ENCODE peak calls at places on chromosomes 11 and 22, in ten cellular contexts. One of them, this sample, is unnamed.

GRCh38 chr11:122681731-122682130 is 26.2 kb downstream of the UBASH3B start:
- DNase-seq in foreskin fibroblast: no peak
- DNase-seq in tibial artery: no peak
- DNase-seq in fibroblast of the aortic adventitia: no peak
- DNase-seq in activated CD8-positive, alpha-beta T cell treated with anti-CD3 and anti-CD28 coated beads for 36 hours: peak
- DNase-seq in GM06990: no peak
- DNase-seq in heart left ventricle: no peak
- DNase-seq in cardiac muscle cell: no peak
- DNase-seq in lower lobe of right lung: no peak
- DNase-seq in RWPE2: no peak
- DNase-seq in this sample: no peak

GRCh38 chr22:23514317-23515038 is 65.6 kb downstream of the IGLL1 start:
- DNase-seq in foreskin fibroblast: no peak
- DNase-seq in tibial artery: no peak
- DNase-seq in fibroblast of the aortic adventitia: no peak
- DNase-seq in activated CD8-positive, alpha-beta T cell treated with anti-CD3 and anti-CD28 coated beads for 36 hours: no peak
- DNase-seq in GM06990: no peak
- DNase-seq in heart left ventricle: no peak
- DNase-seq in cardiac muscle cell: no peak
- DNase-seq in lower lobe of right lung: no peak
- DNase-seq in RWPE2: no peak
- DNase-seq in this sample: no peak

GRCh38 chr22:23053051-23053707 is 17.1 kb upstream of the GNAZ start:
- DNase-seq in foreskin fibroblast: no peak
- DNase-seq in tibial artery: no peak
- DNase-seq in fibroblast of the aortic adventitia: no peak
- DNase-seq in activated CD8-positive, alpha-beta T cell treated with anti-CD3 and anti-CD28 coated beads for 36 hours: no peak
- DNase-seq in GM06990: no peak
- DNase-seq in heart left ventricle: no peak
- DNase-seq in cardiac muscle cell: no peak
- DNase-seq in lower lobe of right lung: no peak
- DNase-seq in RWPE2: no peak
- DNase-seq in this sample: no peak

GRCh38 chr11:119764108-119764874 is 35.3 kb upstream of the NECTIN1 start:
- DNase-seq in foreskin fibroblast: peak
- DNase-seq in tibial artery: peak
- DNase-seq in fibroblast of the aortic adventitia: peak
- DNase-seq in activated CD8-positive, alpha-beta T cell treated with anti-CD3 and anti-CD28 coated beads for 36 hours: no peak
- DNase-seq in GM06990: no peak
- DNase-seq in heart left ventricle: peak
- DNase-seq in cardiac muscle cell: peak
- DNase-seq in lower lobe of right lung: no peak
- DNase-seq in RWPE2: no peak
- DNase-seq in this sample: no peak

GRCh38 chr11:65871811-65872548 is 620 bp downstream of the EFEMP2 start:
- DNase-seq in foreskin fibroblast: no peak
- DNase-seq in tibial artery: no peak
- DNase-seq in fibroblast of the aortic adventitia: no peak
- DNase-seq in activated CD8-positive, alpha-beta T cell treated with anti-CD3 and anti-CD28 coated beads for 36 hours: no peak
- DNase-seq in GM06990: no peak
- DNase-seq in heart left ventricle: no peak
- DNase-seq in cardiac muscle cell: peak
- DNase-seq in lower lobe of right lung: peak
- DNase-seq in RWPE2: peak
- DNase-seq in this sample: peak

GRCh38 chr11:131633978-131634377 is 263.6 kb downstream of the NTM start:
- DNase-seq in foreskin fibroblast: no peak
- DNase-seq in tibial artery: no peak
- DNase-seq in fibroblast of the aortic adventitia: no peak
- DNase-seq in activated CD8-positive, alpha-beta T cell treated with anti-CD3 and anti-CD28 coated beads for 36 hours: no peak
- DNase-seq in GM06990: no peak
- DNase-seq in heart left ventricle: no peak
- DNase-seq in cardiac muscle cell: no peak
- DNase-seq in lower lobe of right lung: no peak
- DNase-seq in RWPE2: no peak
- DNase-seq in this sample: no peak

GRCh38 chr11:86802146-86802545 is 1.8 kb downstream of the PRSS23 start:
- DNase-seq in foreskin fibroblast: no peak
- DNase-seq in tibial artery: no peak
- DNase-seq in fibroblast of the aortic adventitia: peak
- DNase-seq in activated CD8-positive, alpha-beta T cell treated with anti-CD3 and anti-CD28 coated beads for 36 hours: no peak
- DNase-seq in GM06990: no peak
- DNase-seq in heart left ventricle: no peak
- DNase-seq in cardiac muscle cell: no peak
- DNase-seq in lower lobe of right lung: no peak
- DNase-seq in RWPE2: no peak
- DNase-seq in this sample: no peak

GRCh38 chr11:89667001-89667400 is 43.1 kb upstream of the TRIM77 start:
- DNase-seq in foreskin fibroblast: no peak
- DNase-seq in tibial artery: no peak
- DNase-seq in fibroblast of the aortic adventitia: no peak
- DNase-seq in activated CD8-positive, alpha-beta T cell treated with anti-CD3 and anti-CD28 coated beads for 36 hours: no peak
- DNase-seq in GM06990: no peak
- DNase-seq in heart left ventricle: no peak
- DNase-seq in cardiac muscle cell: no peak
- DNase-seq in lower lobe of right lung: no peak
- DNase-seq in RWPE2: no peak
- DNase-seq in this sample: no peak

GRCh38 chr11:134025086-134025437 is 43.8 kb upstream of the JAM3 start:
- DNase-seq in foreskin fibroblast: no peak
- DNase-seq in tibial artery: no peak
- DNase-seq in fibroblast of the aortic adventitia: no peak
- DNase-seq in activated CD8-positive, alpha-beta T cell treated with anti-CD3 and anti-CD28 coated beads for 36 hours: no peak
- DNase-seq in GM06990: no peak
- DNase-seq in heart left ventricle: peak
- DNase-seq in cardiac muscle cell: no peak
- DNase-seq in lower lobe of right lung: no peak
- DNase-seq in RWPE2: no peak
- DNase-seq in this sample: no peak

GRCh38 chr22:46905415-46905814 is 143.0 kb downstream of the TBC1D22A start:
- DNase-seq in foreskin fibroblast: no peak
- DNase-seq in tibial artery: no peak
- DNase-seq in fibroblast of the aortic adventitia: no peak
- DNase-seq in activated CD8-positive, alpha-beta T cell treated with anti-CD3 and anti-CD28 coated beads for 36 hours: no peak
- DNase-seq in GM06990: no peak
- DNase-seq in heart left ventricle: no peak
- DNase-seq in cardiac muscle cell: no peak
- DNase-seq in lower lobe of right lung: no peak
- DNase-seq in RWPE2: no peak
- DNase-seq in this sample: no peak

GRCh38 chr22:43401661-43402060 is 10.2 kb upstream of the MPPED1 start:
- DNase-seq in foreskin fibroblast: no peak
- DNase-seq in tibial artery: no peak
- DNase-seq in fibroblast of the aortic adventitia: no peak
- DNase-seq in activated CD8-positive, alpha-beta T cell treated with anti-CD3 and anti-CD28 coated beads for 36 hours: no peak
- DNase-seq in GM06990: no peak
- DNase-seq in heart left ventricle: no peak
- DNase-seq in cardiac muscle cell: no peak
- DNase-seq in lower lobe of right lung: peak
- DNase-seq in RWPE2: no peak
- DNase-seq in this sample: no peak

GRCh38 chr22:37953062-37953436 is 352 bp downstream of the C22orf23 start:
- DNase-seq in foreskin fibroblast: no peak
- DNase-seq in tibial artery: no peak
- DNase-seq in fibroblast of the aortic adventitia: no peak
- DNase-seq in activated CD8-positive, alpha-beta T cell treated with anti-CD3 and anti-CD28 coated beads for 36 hours: no peak
- DNase-seq in GM06990: no peak
- DNase-seq in heart left ventricle: no peak
- DNase-seq in cardiac muscle cell: no peak
- DNase-seq in lower lobe of right lung: no peak
- DNase-seq in RWPE2: no peak
- DNase-seq in this sample: no peak
- TF ChIP-seq CTCF in foreskin fibroblast: no peak
- TF ChIP-seq CTCF in tibial artery: no peak
- TF ChIP-seq CTCF in fibroblast of the aortic adventitia: no peak
- TF ChIP-seq CTCF in activated CD8-positive, alpha-beta T cell treated with anti-CD3 and anti-CD28 coated beads for 36 hours: no peak
- TF ChIP-seq CTCF in GM06990: no peak
- TF ChIP-seq CTCF in heart left ventricle: no peak
- TF ChIP-seq CTCF in cardiac muscle cell: no peak
- TF ChIP-seq CTCF in lower lobe of right lung: no peak
- TF ChIP-seq CTCF in RWPE2: no peak
- TF ChIP-seq CTCF in this sample: no peak

GRCh38 chr11:37858398-37858797 is 1260.4 kb upstream of the RAG2 start:
- DNase-seq in foreskin fibroblast: no peak
- DNase-seq in tibial artery: no peak
- DNase-seq in fibroblast of the aortic adventitia: no peak
- DNase-seq in activated CD8-positive, alpha-beta T cell treated with anti-CD3 and anti-CD28 coated beads for 36 hours: no peak
- DNase-seq in GM06990: no peak
- DNase-seq in heart left ventricle: no peak
- DNase-seq in cardiac muscle cell: peak
- DNase-seq in lower lobe of right lung: no peak
- DNase-seq in RWPE2: no peak
- DNase-seq in this sample: no peak
- TF ChIP-seq CTCF in foreskin fibroblast: no peak
- TF ChIP-seq CTCF in tibial artery: no peak
- TF ChIP-seq CTCF in fibroblast of the aortic adventitia: no peak
- TF ChIP-seq CTCF in activated CD8-positive, alpha-beta T cell treated with anti-CD3 and anti-CD28 coated beads for 36 hours: no peak
- TF ChIP-seq CTCF in GM06990: no peak
- TF ChIP-seq CTCF in heart left ventricle: no peak
- TF ChIP-seq CTCF in cardiac muscle cell: peak
- TF ChIP-seq CTCF in lower lobe of right lung: no peak
- TF ChIP-seq CTCF in RWPE2: peak
- TF ChIP-seq CTCF in this sample: peak

GRCh38 chr11:68045900-68046299 is 7.1 kb downstream of the TCIRG1 start:
- DNase-seq in foreskin fibroblast: no peak
- DNase-seq in tibial artery: no peak
- DNase-seq in fibroblast of the aortic adventitia: no peak
- DNase-seq in activated CD8-positive, alpha-beta T cell treated with anti-CD3 and anti-CD28 coated beads for 36 hours: no peak
- DNase-seq in GM06990: no peak
- DNase-seq in heart left ventricle: no peak
- DNase-seq in cardiac muscle cell: no peak
- DNase-seq in lower lobe of right lung: no peak
- DNase-seq in RWPE2: no peak
- DNase-seq in this sample: no peak

GRCh38 chr11:68044898-68045351 is 6.1 kb downstream of the TCIRG1 start:
- DNase-seq in foreskin fibroblast: no peak
- DNase-seq in tibial artery: no peak
- DNase-seq in fibroblast of the aortic adventitia: no peak
- DNase-seq in activated CD8-positive, alpha-beta T cell treated with anti-CD3 and anti-CD28 coated beads for 36 hours: no peak
- DNase-seq in GM06990: no peak
- DNase-seq in heart left ventricle: no peak
- DNase-seq in cardiac muscle cell: no peak
- DNase-seq in lower lobe of right lung: peak
- DNase-seq in RWPE2: no peak
- DNase-seq in this sample: no peak

GRCh38 chr11:68043029-68043348 is 4.2 kb downstream of the TCIRG1 start:
- DNase-seq in foreskin fibroblast: no peak
- DNase-seq in tibial artery: no peak
- DNase-seq in fibroblast of the aortic adventitia: no peak
- DNase-seq in activated CD8-positive, alpha-beta T cell treated with anti-CD3 and anti-CD28 coated beads for 36 hours: no peak
- DNase-seq in GM06990: no peak
- DNase-seq in heart left ventricle: peak
- DNase-seq in cardiac muscle cell: no peak
- DNase-seq in lower lobe of right lung: peak
- DNase-seq in RWPE2: no peak
- DNase-seq in this sample: no peak

GRCh38 chr11:68043349-68044144 is 4.7 kb downstream of the TCIRG1 start:
- DNase-seq in foreskin fibroblast: peak
- DNase-seq in tibial artery: no peak
- DNase-seq in fibroblast of the aortic adventitia: no peak
- DNase-seq in activated CD8-positive, alpha-beta T cell treated with anti-CD3 and anti-CD28 coated beads for 36 hours: no peak
- DNase-seq in GM06990: no peak
- DNase-seq in heart left ventricle: no peak
- DNase-seq in cardiac muscle cell: peak
- DNase-seq in lower lobe of right lung: no peak
- DNase-seq in RWPE2: peak
- DNase-seq in this sample: no peak

DNA sequence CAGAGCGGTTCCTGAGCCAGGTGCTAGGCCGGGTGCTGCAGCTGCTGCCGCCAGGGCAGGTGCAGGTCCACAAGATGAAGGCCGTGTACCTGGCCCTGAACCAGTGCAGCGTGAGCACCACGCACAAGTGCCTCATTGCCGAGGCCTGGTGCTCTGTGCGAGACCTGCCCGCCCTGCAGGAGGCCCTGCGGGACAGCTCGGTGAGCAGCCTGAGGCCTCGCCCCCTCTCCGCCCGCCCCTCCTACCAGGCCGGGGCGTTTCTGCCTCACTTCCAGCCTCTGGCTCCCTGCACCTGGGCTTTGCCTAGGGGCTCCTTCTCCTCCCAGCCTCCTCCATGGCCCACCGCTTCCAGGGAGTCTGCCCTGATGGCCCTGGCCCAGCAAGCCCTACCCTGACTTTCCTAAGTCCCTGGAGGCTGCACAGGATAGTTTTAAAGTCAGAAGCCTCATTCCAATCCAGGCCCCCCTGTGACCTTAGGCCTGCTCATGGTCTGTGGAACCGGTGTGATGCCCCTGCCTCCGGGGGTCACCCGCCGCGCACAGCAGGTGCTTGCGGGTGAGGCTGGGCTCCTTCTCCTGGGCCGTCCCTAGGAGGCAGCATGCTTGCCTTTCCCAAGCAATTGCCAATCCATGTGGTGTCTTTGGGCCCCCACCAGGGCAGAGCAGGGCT is 5.5 kb downstream of the TCIRG1 start:
- DNase-seq in foreskin fibroblast: no peak
- DNase-seq in tibial artery: no peak
- DNase-seq in fibroblast of the aortic adventitia: no peak
- DNase-seq in activated CD8-positive, alpha-beta T cell treated with anti-CD3 and anti-CD28 coated beads for 36 hours: no peak
- DNase-seq in GM06990: no peak
- DNase-seq in heart left ventricle: no peak
- DNase-seq in cardiac muscle cell: no peak
- DNase-seq in lower lobe of right lung: peak
- DNase-seq in RWPE2: peak
- DNase-seq in this sample: no peak
- TF ChIP-seq CTCF in foreskin fibroblast: no peak
- TF ChIP-seq CTCF in tibial artery: no peak
- TF ChIP-seq CTCF in fibroblast of the aortic adventitia: no peak
- TF ChIP-seq CTCF in activated CD8-positive, alpha-beta T cell treated with anti-CD3 and anti-CD28 coated beads for 36 hours: no peak
- TF ChIP-seq CTCF in GM06990: no peak
- TF ChIP-seq CTCF in heart left ventricle: no peak
- TF ChIP-seq CTCF in cardiac muscle cell: no peak
- TF ChIP-seq CTCF in lower lobe of right lung: no peak
- TF ChIP-seq CTCF in RWPE2: no peak
- TF ChIP-seq CTCF in this sample: no peak

DNA sequence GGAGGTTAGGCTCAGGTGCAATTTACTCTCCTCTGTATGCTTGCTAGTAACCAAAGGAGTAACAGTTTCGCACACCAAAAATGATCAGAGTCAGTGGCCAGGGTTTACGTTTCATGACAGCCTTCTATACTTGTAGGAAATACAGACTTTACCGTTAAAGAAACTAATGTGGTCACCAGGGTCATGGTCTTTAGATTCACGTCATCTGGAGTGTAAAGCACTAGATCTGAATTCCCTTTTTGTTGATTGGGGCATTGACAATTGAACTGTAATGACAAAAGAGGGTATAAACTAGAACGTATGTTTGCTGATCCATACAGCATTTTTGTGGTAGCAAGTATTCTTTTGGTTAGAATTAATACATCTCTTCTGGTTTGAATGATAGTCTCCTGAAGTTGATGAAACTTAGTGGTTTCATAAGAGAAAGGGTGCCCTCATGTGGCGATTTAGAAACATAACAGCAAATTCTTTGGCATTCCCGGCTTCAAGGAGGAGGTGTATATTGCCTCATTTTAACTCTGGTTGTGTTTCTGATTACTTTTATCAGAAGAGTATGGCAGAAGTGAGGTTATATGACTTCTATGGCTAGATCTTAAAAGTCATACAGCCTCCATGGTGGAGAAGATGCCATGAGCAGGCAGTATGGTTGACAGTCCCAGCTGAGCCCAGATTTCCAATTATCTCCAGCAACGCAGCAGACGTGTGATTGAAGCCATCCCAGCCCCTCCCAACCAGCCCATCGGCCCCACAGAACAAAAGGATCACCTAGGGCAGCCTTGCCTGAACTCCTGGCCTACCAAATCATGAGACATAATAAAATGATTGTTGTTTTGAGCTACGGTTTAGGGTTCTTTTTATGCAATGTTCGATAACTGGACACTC is 35.1 kb downstream of the MMP7 start:
- DNase-seq in foreskin fibroblast: peak
- DNase-seq in tibial artery: no peak
- DNase-seq in fibroblast of the aortic adventitia: peak
- DNase-seq in activated CD8-positive, alpha-beta T cell treated with anti-CD3 and anti-CD28 coated beads for 36 hours: peak
- DNase-seq in GM06990: peak
- DNase-seq in heart left ventricle: peak
- DNase-seq in cardiac muscle cell: peak
- DNase-seq in lower lobe of right lung: no peak
- DNase-seq in RWPE2: no peak
- DNase-seq in this sample: peak
- TF ChIP-seq CTCF in foreskin fibroblast: peak
- TF ChIP-seq CTCF in tibial artery: peak
- TF ChIP-seq CTCF in fibroblast of the aortic adventitia: peak
- TF ChIP-seq CTCF in activated CD8-positive, alpha-beta T cell treated with anti-CD3 and anti-CD28 coated beads for 36 hours: peak
- TF ChIP-seq CTCF in GM06990: peak
- TF ChIP-seq CTCF in heart left ventricle: peak
- TF ChIP-seq CTCF in cardiac muscle cell: peak
- TF ChIP-seq CTCF in lower lobe of right lung: peak
- TF ChIP-seq CTCF in RWPE2: peak
- TF ChIP-seq CTCF in this sample: peak